ENCODE peak calls at places on chromosomes 7 and 10, in six cellular contexts. One of them, this sample, is unnamed.

GRCh38 chr10:75651452-75651851 is 220.0 kb downstream of the LRMDA start:
- DNase-seq in H1: peak; percentile 13
- DNase-seq in GM12878: no peak
- DNase-seq in HepG2: peak; percentile 13
- DNase-seq in SK-N-SH: no peak
- DNase-seq in K562: no peak
- DNase-seq in this sample: no peak

GRCh38 chr10:13990918-13991317 is 339.8 kb downstream of the FRMD4A start:
- DNase-seq in H1: no peak
- DNase-seq in GM12878: no peak
- DNase-seq in HepG2: no peak
- DNase-seq in SK-N-SH: no peak
- DNase-seq in K562: no peak
- DNase-seq in this sample: no peak

GRCh38 chr7:7862393-7862792 is 106.2 kb upstream of the GLCCI1 start:
- DNase-seq in H1: no peak
- DNase-seq in GM12878: no peak
- DNase-seq in HepG2: no peak
- DNase-seq in SK-N-SH: no peak
- DNase-seq in K562: no peak
- DNase-seq in this sample: no peak

GRCh38 chr10:42970451-42971250 is 106.2 kb upstream of the RET start:
- DNase-seq in H1: no peak
- DNase-seq in GM12878: no peak
- DNase-seq in HepG2: no peak
- DNase-seq in SK-N-SH: peak; percentile 90
- DNase-seq in K562: no peak
- DNase-seq in this sample: peak; percentile 67

GRCh38 chr10:18140149-18140956 is at the start of gene CACNB2:
- DNase-seq in H1: no peak
- DNase-seq in GM12878: no peak
- DNase-seq in HepG2: peak; percentile 10
- DNase-seq in SK-N-SH: peak; percentile 86
- DNase-seq in K562: no peak
- DNase-seq in this sample: no peak

GRCh38 chr10:123140164-123140982 is 4.6 kb downstream of the HMX3 start:
- DNase-seq in H1: no peak
- DNase-seq in GM12878: no peak
- DNase-seq in HepG2: no peak
- DNase-seq in SK-N-SH: peak; percentile 50
- DNase-seq in K562: no peak
- DNase-seq in this sample: no peak

GRCh38 chr10:104417629-104418292 is 64.1 kb downstream of the CFAP58 start:
- DNase-seq in H1: no peak
- DNase-seq in GM12878: no peak
- DNase-seq in HepG2: no peak
- DNase-seq in SK-N-SH: no peak
- DNase-seq in K562: no peak
- DNase-seq in this sample: peak; percentile 83

GRCh38 chr7:55271069-55271468 is 94.1 kb upstream of the LANCL2 start:
- DNase-seq in H1: no peak
- DNase-seq in GM12878: no peak
- DNase-seq in HepG2: no peak
- DNase-seq in SK-N-SH: no peak
- DNase-seq in K562: no peak
- DNase-seq in this sample: no peak

GRCh38 chr7:1569833-1570632 is at the start of gene PSMG3:
- DNase-seq in H1: no peak
- DNase-seq in GM12878: peak; percentile 32
- DNase-seq in HepG2: peak; percentile 78
- DNase-seq in SK-N-SH: peak; percentile 100
- DNase-seq in K562: peak; percentile 93
- DNase-seq in this sample: peak; percentile 92

GRCh38 chr10:125710267-125710563 is 9.3 kb upstream of the EDRF1 start:
- DNase-seq in H1: no peak
- DNase-seq in GM12878: no peak
- DNase-seq in HepG2: no peak
- DNase-seq in SK-N-SH: no peak
- DNase-seq in K562: no peak
- DNase-seq in this sample: no peak

GRCh38 chr10:113517893-113518240 is 35.0 kb upstream of the HABP2 start:
- DNase-seq in H1: no peak
- DNase-seq in GM12878: no peak
- DNase-seq in HepG2: no peak
- DNase-seq in SK-N-SH: no peak
- DNase-seq in K562: no peak
- DNase-seq in this sample: no peak

GRCh38 chr10:59060852-59061251 is 115.6 kb upstream of the PHYHIPL start:
- DNase-seq in H1: no peak
- DNase-seq in GM12878: peak; percentile 53
- DNase-seq in HepG2: no peak
- DNase-seq in SK-N-SH: no peak
- DNase-seq in K562: no peak
- DNase-seq in this sample: no peak
- TF ChIP-seq GABPA in H1: no peak
- TF ChIP-seq GABPA in GM12878: peak; percentile 19
- TF ChIP-seq GABPA in HepG2: no peak
- TF ChIP-seq GABPA in SK-N-SH: no peak
- TF ChIP-seq GABPA in K562: no peak
- TF ChIP-seq GABPA in this sample: no peak

DNA sequence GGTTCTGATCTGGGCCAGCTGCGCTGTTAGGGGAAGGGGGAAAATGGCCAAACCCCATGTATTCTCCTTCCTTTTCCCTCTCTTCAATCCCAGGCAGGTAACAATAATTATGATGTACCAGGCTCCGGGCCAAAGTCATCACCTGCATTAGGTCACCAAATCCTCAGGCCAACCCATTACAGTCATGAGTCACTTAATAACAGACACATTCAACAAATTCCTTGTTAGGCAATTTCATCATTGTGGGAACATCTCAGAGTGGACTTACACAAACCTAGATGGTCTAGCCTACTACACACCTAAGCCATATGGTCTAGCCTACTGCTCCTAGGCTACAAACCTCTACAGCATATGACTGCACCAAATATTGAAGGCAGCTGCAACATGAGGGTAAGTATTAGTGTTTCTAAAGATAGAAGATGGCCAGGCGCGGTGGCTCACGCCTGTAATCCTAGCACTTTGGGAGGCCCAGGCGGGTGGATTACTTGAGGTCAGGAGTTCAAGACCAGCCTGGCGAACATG is 2.2 kb upstream of the HSPB1 start:
- DNase-seq in H1: no peak
- DNase-seq in GM12878: no peak
- DNase-seq in HepG2: peak; percentile 76
- DNase-seq in SK-N-SH: no peak
- DNase-seq in K562: no peak
- DNase-seq in this sample: no peak
- TF ChIP-seq GABPA in H1: no peak
- TF ChIP-seq GABPA in GM12878: no peak
- TF ChIP-seq GABPA in HepG2: no peak
- TF ChIP-seq GABPA in SK-N-SH: no peak
- TF ChIP-seq GABPA in K562: no peak
- TF ChIP-seq GABPA in this sample: no peak

GRCh38 chr7:20454202-20454601 is 123.5 kb downstream of the ITGB8 start:
- DNase-seq in H1: no peak
- DNase-seq in GM12878: no peak
- DNase-seq in HepG2: no peak
- DNase-seq in SK-N-SH: no peak
- DNase-seq in K562: no peak
- DNase-seq in this sample: no peak
- TF ChIP-seq GABPA in H1: no peak
- TF ChIP-seq GABPA in GM12878: no peak
- TF ChIP-seq GABPA in HepG2: no peak
- TF ChIP-seq GABPA in SK-N-SH: no peak
- TF ChIP-seq GABPA in K562: no peak
- TF ChIP-seq GABPA in this sample: no peak

GRCh38 chr10:132292972-132293415 is 14.8 kb downstream of the STK32C start:
- DNase-seq in H1: no peak
- DNase-seq in GM12878: no peak
- DNase-seq in HepG2: no peak
- DNase-seq in SK-N-SH: peak; percentile 92
- DNase-seq in K562: no peak
- DNase-seq in this sample: no peak

GRCh38 chr10:132294196-132294520 is 13.6 kb downstream of the STK32C start:
- DNase-seq in H1: no peak
- DNase-seq in GM12878: no peak
- DNase-seq in HepG2: no peak
- DNase-seq in SK-N-SH: no peak
- DNase-seq in K562: no peak
- DNase-seq in this sample: no peak

GRCh38 chr10:132293416-132294195 is 14.1 kb downstream of the STK32C start:
- DNase-seq in H1: no peak
- DNase-seq in GM12878: no peak
- DNase-seq in HepG2: no peak
- DNase-seq in SK-N-SH: peak; percentile 82
- DNase-seq in K562: no peak
- DNase-seq in this sample: no peak

GRCh38 chr10:132296671-132297443 is 10.9 kb downstream of the STK32C start:
- DNase-seq in H1: no peak
- DNase-seq in GM12878: no peak
- DNase-seq in HepG2: no peak
- DNase-seq in SK-N-SH: peak; percentile 90
- DNase-seq in K562: no peak
- DNase-seq in this sample: no peak

DNA sequence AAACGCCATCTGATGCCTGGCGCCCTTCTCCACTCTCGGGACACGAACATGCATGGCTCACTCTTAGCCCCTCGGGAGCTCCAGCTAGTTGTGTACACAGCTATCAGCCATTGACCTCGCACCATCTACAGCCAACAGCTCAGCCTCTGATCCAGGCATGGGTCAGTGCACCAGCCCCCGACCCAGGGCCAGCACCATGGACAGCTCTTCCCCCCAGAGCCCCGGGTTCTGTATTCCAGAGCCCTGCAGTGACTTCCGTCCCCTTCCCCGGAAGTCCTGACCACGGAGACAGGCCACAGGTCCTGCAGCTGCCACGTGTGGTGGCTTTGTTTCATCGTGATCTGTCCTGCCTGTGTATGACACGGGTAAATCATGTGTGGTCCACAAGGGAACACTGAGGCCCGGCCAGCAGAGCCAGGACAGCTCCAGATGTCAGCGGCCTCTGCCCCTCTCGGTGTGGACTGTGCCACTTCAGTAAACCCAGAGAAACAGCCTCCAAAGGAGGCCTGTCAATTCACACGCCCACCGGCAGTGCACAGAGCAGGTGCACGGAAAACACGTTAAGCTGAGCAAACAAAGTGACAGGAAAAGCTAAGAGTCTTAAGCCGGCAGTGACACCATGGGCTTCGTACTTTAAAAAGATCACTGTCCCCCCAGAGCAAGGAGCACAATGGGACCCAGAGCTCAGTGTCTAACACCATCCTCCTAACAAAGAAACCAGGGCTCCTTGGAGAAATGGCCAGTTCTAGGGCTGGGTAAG is 13.0 kb downstream of the STK32C start:
- DNase-seq in H1: no peak
- DNase-seq in GM12878: no peak
- DNase-seq in HepG2: no peak
- DNase-seq in SK-N-SH: no peak
- DNase-seq in K562: peak; percentile 67
- DNase-seq in this sample: no peak
- TF ChIP-seq GABPA in H1: peak; percentile 57
- TF ChIP-seq GABPA in GM12878: no peak
- TF ChIP-seq GABPA in HepG2: no peak
- TF ChIP-seq GABPA in SK-N-SH: no peak
- TF ChIP-seq GABPA in K562: peak; percentile 37
- TF ChIP-seq GABPA in this sample: no peak

GRCh38 chr7:44534087-44534486 is 7.0 kb downstream of the NPC1L1 start:
- DNase-seq in H1: no peak
- DNase-seq in GM12878: no peak
- DNase-seq in HepG2: no peak
- DNase-seq in SK-N-SH: no peak
- DNase-seq in K562: no peak
- DNase-seq in this sample: no peak

GRCh38 chr7:44531421-44532380 is 9.4 kb downstream of the NPC1L1 start:
- DNase-seq in H1: no peak
- DNase-seq in GM12878: no peak
- DNase-seq in HepG2: no peak
- DNase-seq in SK-N-SH: no peak
- DNase-seq in K562: no peak
- DNase-seq in this sample: no peak

GRCh38 chr7:44534501-44534900 is 6.6 kb downstream of the NPC1L1 start:
- DNase-seq in H1: peak; percentile 39
- DNase-seq in GM12878: no peak
- DNase-seq in HepG2: peak; percentile 54
- DNase-seq in SK-N-SH: peak; percentile 89
- DNase-seq in K562: peak; percentile 89
- DNase-seq in this sample: peak; percentile 47

GRCh38 chr7:44533301-44534055 is 7.7 kb downstream of the NPC1L1 start:
- DNase-seq in H1: no peak
- DNase-seq in GM12878: no peak
- DNase-seq in HepG2: no peak
- DNase-seq in SK-N-SH: peak; percentile 34
- DNase-seq in K562: no peak
- DNase-seq in this sample: no peak

DNA sequence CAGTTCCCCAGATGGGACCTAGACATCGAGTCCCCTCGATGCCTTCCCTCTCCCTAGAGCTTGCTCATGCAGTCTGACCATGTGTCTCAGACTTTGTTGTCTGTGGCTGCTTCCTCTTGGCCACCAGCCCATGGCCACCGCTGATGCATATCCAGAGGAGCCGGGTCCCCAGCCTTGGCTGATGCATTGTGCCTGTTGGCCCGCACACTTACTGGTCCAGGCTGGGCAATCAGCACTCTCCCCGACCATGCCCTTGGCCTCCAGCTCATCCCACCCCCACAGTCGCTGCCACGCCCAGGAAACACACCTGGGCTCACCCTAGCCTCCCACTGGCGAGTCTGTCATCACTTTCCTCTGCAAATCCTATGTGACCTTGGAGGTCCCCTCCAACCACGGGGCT is 10.1 kb downstream of the NPC1L1 start:
- DNase-seq in H1: no peak
- DNase-seq in GM12878: no peak
- DNase-seq in HepG2: no peak
- DNase-seq in SK-N-SH: no peak
- DNase-seq in K562: peak; percentile 8
- DNase-seq in this sample: no peak
- TF ChIP-seq GABPA in H1: no peak
- TF ChIP-seq GABPA in GM12878: no peak
- TF ChIP-seq GABPA in HepG2: no peak
- TF ChIP-seq GABPA in SK-N-SH: no peak
- TF ChIP-seq GABPA in K562: no peak
- TF ChIP-seq GABPA in this sample: no peak